ENCODE peak calls at places on chromosomes 5 and 9, in ten cellular contexts. Q is transverse colon, F is sigmoid colon, S is K562, C is endothelial cell of umbilical vein, G is stomach, M is esophagus muscularis mucosa, Z is suprapubic skin, Y is vagina, I is breast epithelium. N is an unnamed sample.

GRCh38 chr5:135697959-135698345 is 119.2 kb upstream of the CXCL14 start:
- DNase-seq in Y (peak; percentile 70), F (no peak), S (no peak), Q (no peak), C (no peak), I (no peak), Z (no peak), G (no peak), M (peak; percentile 91), N (no peak)

GRCh38 chr5:29939988-29940387 is 1253.5 kb upstream of the CDH6 start:
- DNase-seq in C (no peak), Q (no peak), G (no peak), Y (no peak), F (no peak), Z (no peak), I (no peak), M (no peak), S (no peak), N (no peak)

GRCh38 chr5:134142806-134143205 is 28.3 kb downstream of the TCF7 start:
- DNase-seq in C (no peak), F (peak; percentile 46), Q (no peak), M (no peak), Y (peak; percentile 40), G (peak; percentile 24), S (no peak), Z (no peak), I (peak; percentile 27), N (no peak)

GRCh38 chr9:68678430-68678829 is 26.6 kb upstream of the PIP5K1B start:
- DNase-seq in C (peak; percentile 4), S (peak; percentile 40), F (no peak), M (no peak), Q (peak; percentile 10), I (no peak), G (no peak), Y (no peak), Z (no peak), N (no peak)

GRCh38 chr5:65213921-65214525 is 267.7 kb downstream of the ADAMTS6 start:
- DNase-seq in G (no peak), F (no peak), C (peak; percentile 28), I (no peak), Y (no peak), Q (peak; percentile 9), S (peak; percentile 35), M (no peak), Z (no peak), N (no peak)

GRCh38 chr5:95985249-95985648 is 23.6 kb upstream of the ELL2 start:
- DNase-seq in I (no peak), F (no peak), M (no peak), S (no peak), Q (no peak), G (no peak), Z (no peak), C (no peak), Y (no peak), N (no peak)

GRCh38 chr5:154768207-154768606 is 13.0 kb downstream of the LARP1 start:
- DNase-seq in F (no peak), Y (no peak), G (no peak), I (no peak), S (no peak), M (no peak), Q (no peak), Z (no peak), C (no peak), N (no peak)

GRCh38 chr9:133477992-133478850 is 678 bp downstream of the SLC2A6 start:
- DNase-seq in C (peak; percentile 57), G (no peak), I (no peak), Q (no peak), F (no peak), Z (no peak), Y (no peak), S (no peak), M (no peak), N (no peak)

GRCh38 chr5:90055831-90056328 is 353.7 kb downstream of the CETN3 start:
- DNase-seq in I (no peak), Q (no peak), Z (no peak), F (no peak), Y (no peak), S (no peak), M (no peak), C (no peak), G (no peak), N (no peak)

GRCh38 chr5:72066658-72067057 is 40.6 kb upstream of the MAP1B start:
- DNase-seq in G (no peak), M (no peak), Q (no peak), Y (no peak), F (no peak), S (peak; percentile 44), Z (no peak), I (no peak), C (no peak), N (no peak)

GRCh38 chr9:33105939-33106338 is 29.5 kb upstream of the SMU1 start:
- DNase-seq in Q (no peak), S (no peak), M (no peak), G (no peak), F (no peak), Z (no peak), Y (no peak), C (peak; percentile 42), I (no peak), N (no peak)

GRCh38 chr9:41229408-41230401 is 40.6 kb upstream of the ZNG1F start:
- DNase-seq in S (no peak), M (peak; percentile 95), Y (peak; percentile 100), G (no peak), Z (peak; percentile 82), Q (no peak), C (peak; percentile 55), I (no peak), F (peak; percentile 69), N (no peak)

GRCh38 chr5:151570512-151571269 is 20.4 kb downstream of the FAT2 start:
- DNase-seq in Y (no peak), Q (no peak), F (no peak), G (no peak), Z (no peak), C (no peak), S (no peak), M (no peak), I (no peak), N (peak; percentile 71)

GRCh38 chr9:88998506-88998905 is 7.2 kb downstream of the S1PR3 start:
- DNase-seq in F (no peak), S (no peak), C (peak; percentile 12), Y (peak; percentile 52), I (no peak), G (no peak), Z (no peak), Q (no peak), M (no peak), N (no peak)

DNA sequence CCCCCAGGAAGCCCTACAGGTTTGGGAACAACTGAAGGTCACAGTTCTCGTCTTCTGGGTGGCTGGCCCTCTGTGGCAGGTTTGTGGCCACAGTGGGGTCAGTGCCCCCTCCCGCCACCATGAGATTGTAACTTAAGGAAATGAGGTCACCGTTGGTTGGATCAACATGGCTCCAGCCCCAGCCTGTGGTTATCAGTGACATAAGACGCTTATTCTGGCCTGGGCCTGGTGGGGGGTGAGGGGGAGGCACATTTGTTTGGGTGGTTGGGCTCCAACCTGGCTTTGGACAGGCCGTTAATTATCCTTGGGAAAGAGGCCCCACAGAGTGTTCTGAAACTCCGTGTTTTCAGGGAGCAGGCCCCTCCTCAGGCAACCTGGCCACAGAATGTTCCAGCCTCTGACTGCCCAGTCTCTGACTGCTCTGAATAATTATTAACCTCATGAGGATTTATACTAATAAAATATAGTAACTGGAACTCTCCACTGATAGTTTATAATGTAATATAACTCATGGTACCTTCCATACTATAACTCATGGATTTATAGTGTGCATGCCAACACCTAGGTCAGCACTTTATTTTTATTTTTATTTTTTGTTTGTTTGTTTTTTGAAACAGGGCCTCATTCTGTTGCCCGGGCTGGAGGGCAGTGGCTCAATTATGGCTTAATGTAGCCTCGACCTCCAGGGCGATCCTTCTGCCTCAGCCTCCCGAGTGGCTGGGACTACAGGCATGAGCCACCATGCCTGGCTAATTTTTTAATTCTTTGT is 58.0 kb upstream of the RPL26L1 start:
- DNase-seq in G (peak; percentile 74), Q (peak; percentile 42), M (no peak), Y (no peak), F (peak; percentile 94), I (no peak), S (peak; percentile 94), Z (no peak), C (peak; percentile 68), N (no peak)
- TF ChIP-seq POLR2A in G (no peak), Q (no peak), M (no peak), Y (no peak), F (no peak), I (no peak), S (no peak), Z (no peak), C (peak; percentile 14), N (no peak)

DNA sequence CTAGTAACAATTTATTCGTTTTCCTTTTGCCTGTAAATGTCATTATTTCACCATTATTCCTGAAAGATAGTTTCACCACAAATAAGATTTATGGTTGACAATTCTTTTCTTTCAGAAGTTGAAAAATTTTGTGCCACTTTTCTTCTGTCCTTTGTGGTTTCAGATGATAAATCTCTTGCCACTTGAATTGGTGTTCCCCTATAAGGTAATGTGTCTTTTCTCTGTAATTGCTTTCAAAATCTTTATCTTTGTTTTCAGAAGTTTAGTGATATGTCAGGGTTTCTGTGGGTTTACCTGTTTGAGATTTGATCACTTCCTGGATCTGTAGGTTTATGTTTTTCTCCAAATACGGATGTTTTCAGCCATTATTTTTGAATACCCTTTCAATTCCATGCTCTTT is 14.6 kb downstream of the RASA1 start:
- DNase-seq in Q (no peak), M (no peak), I (no peak), S (no peak), F (no peak), Y (no peak), C (no peak), Z (no peak), G (no peak), N (no peak)
- H3K27ac ChIP-seq in Q (no peak overlapping the region), M (no peak overlapping the region), I (no peak overlapping the region), S (no peak overlapping the region), F (no peak overlapping the region), Y (no peak overlapping the region), C (no peak overlapping the region), Z (no peak overlapping the region), G (no peak overlapping the region), N (no peak overlapping the region)

DNA sequence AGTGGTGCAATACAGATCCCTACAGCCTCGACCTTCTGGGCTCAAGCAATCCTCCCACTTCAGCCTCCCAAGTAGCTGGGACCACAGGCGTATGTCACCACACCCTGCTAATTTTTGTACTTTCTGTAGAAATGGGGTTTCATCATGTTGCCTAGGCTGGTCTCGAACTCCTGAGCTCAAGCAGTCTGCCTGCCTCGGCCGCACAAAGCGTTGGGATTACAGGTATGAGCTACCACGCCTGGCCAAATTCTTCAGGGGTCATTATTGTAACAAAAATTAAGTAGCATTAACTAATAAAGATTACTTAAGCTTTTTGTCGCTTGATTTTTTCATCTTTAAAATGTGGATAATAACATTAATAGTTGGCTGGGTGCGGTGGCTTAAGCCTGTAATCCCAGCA is 195.3 kb upstream of the IER5L start:
- DNase-seq in G (no peak), M (no peak), Z (no peak), Y (no peak), I (no peak), C (no peak), S (no peak), Q (no peak), F (no peak), N (no peak)
- TF ChIP-seq POLR2AphosphoS5 in G (no peak), M (no peak), Z (no peak), Y (no peak), I (no peak), C (no peak), S (no peak), Q (no peak), F (no peak), N (no peak)

DNA sequence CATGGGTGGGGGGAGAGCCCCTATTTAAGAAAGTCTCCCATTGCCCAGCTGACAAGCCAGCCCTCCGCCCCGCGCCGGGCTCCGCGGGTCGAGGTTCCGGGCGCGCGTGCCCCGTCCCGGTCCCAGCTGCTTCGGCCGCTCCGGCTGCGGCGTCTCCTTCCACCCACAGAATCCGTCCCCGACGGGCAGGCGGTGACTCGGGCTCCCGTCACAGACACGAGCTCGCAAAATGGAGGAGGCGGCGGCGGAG is 204 bp downstream of the NR3C1 start:
- DNase-seq in S (no peak), M (no peak), I (no peak), F (no peak), C (no peak), Y (no peak), Q (no peak), G (no peak), Z (no peak), N (no peak)
- TF ChIP-seq POLR2A in S (no peak), M (no peak), I (no peak), F (no peak), C (no peak), Y (no peak), Q (peak; percentile 22), G (no peak), Z (no peak), N (no peak)